ENCODE peak calls at places on chromosomes 11 and 22, in four cellular contexts. S is Peyer's patch, J is psoas muscle, L is fibroblast of lung. N is an unnamed sample. For H3K4me1, the result is how much of the 10 kb centered on the place peaks cover.

GRCh38 chr11:93288079-93288478 is 42.5 kb upstream of the DEUP1 start:
- DNase-seq in L (no peak), J (no peak), S (no peak), N (no peak)

GRCh38 chr11:116993599-116993998 is 104.6 kb downstream of the SIK3 start:
- DNase-seq in J (no peak), S (no peak), L (peak), N (no peak)

GRCh38 chr11:43643898-43644625 is 36.5 kb upstream of the HSD17B12 start:
- DNase-seq in S (peak), J (peak), L (peak), N (peak)

GRCh38 chr22:19664951-19665783 is 49.1 kb upstream of the SEPTIN5 start:
- DNase-seq in S (no peak), J (no peak), L (no peak), N (no peak)

GRCh38 chr11:36945384-36945783 is 347.3 kb upstream of the RAG2 start:
- DNase-seq in J (no peak), S (no peak), L (peak), N (no peak)

GRCh38 chr11:83827940-83828554 is 541.9 kb upstream of the CCDC90B start:
- DNase-seq in L (peak), S (no peak), J (no peak), N (no peak)

GRCh38 chr11:38060930-38061329 is 1462.9 kb upstream of the RAG2 start:
- DNase-seq in S (no peak), J (no peak), L (no peak), N (no peak)

GRCh38 chr11:94473177-94473799 is 20.4 kb downstream of the MRE11 start:
- DNase-seq in S (no peak), J (no peak), L (no peak), N (no peak)

GRCh38 chr11:81004576-81004975 is 1563.7 kb upstream of the TENM4 start:
- DNase-seq in J (no peak), S (no peak), L (no peak), N (no peak)

GRCh38 chr22:36330655-36331305 is 57.0 kb downstream of the MYH9 start:
- DNase-seq in J (no peak), L (peak), S (no peak), N (peak)

GRCh38 chr11:82895437-82896091 is 4.7 kb downstream of the PRCP start:
- DNase-seq in L (no peak), J (no peak), S (peak), N (no peak)

GRCh38 chr11:27183672-27184457 is 143.2 kb downstream of the BBOX1 start:
- DNase-seq in S (peak), L (peak), J (no peak), N (no peak)

GRCh38 chr11:22666700-22667439 is 459 bp downstream of the GAS2 start:
- DNase-seq in J (peak), S (no peak), L (peak), N (no peak)

GRCh38 chr11:72244317-72245231 is 598 bp upstream of the PHOX2A start:
- DNase-seq in L (no peak), J (no peak), S (no peak), N (no peak)

GRCh38 chr22:29031236-29031982 is 30.2 kb downstream of the C22orf31 start:
- DNase-seq in J (peak), L (peak), S (no peak), N (peak)

GRCh38 chr11:43316451-43316850 is 4.7 kb downstream of the API5 start:
- DNase-seq in S (no peak), J (no peak), L (no peak), N (no peak)

GRCh38 chr22:37043828-37044538 is 7.6 kb upstream of the KCTD17 start:
- DNase-seq in L (peak), S (peak), J (peak), N (no peak)

GRCh38 chr11:75777461-75778110 is 9.0 kb downstream of the DGAT2 start:
- DNase-seq in L (no peak), J (no peak), S (no peak), N (no peak)

GRCh38 chr11:78586452-78587046 is 11.9 kb upstream of the NARS2 start:
- DNase-seq in J (no peak), L (peak), S (no peak), N (no peak)

GRCh38 chr22:31104869-31105268 is 2.5 kb downstream of the SELENOM start:
- DNase-seq in J (no peak), S (no peak), L (no peak), N (no peak)

GRCh38 chr11:125401746-125402145 is 94.3 kb downstream of the FEZ1 start:
- DNase-seq in S (no peak), J (peak), L (peak), N (no peak)

GRCh38 chr11:17543574-17544180 is 539 bp downstream of the USH1C start:
- DNase-seq in J (no peak), L (no peak), S (no peak), N (no peak)

GRCh38 chr11:122791836-122792235 is 46.5 kb upstream of the CRTAM start:
- DNase-seq in J (no peak), L (peak), S (no peak), N (no peak)

GRCh38 chr11:128956401-128957203 is 13.9 kb upstream of the TP53AIP1 start:
- DNase-seq in L (peak), J (no peak), S (no peak), N (no peak)

GRCh38 chr11:96342131-96342970 is 644 bp downstream of the MAML2 start:
- DNase-seq in J (no peak), L (peak), S (no peak), N (no peak)

GRCh38 chr11:109519253-109519652 is 97.3 kb downstream of the C11orf87 start:
- DNase-seq in S (no peak), J (no peak), L (no peak), N (no peak)

GRCh38 chr22:41524809-41525449 is 19.3 kb downstream of the POLR3H start:
- DNase-seq in L (no peak), S (peak), J (peak), N (no peak)

GRCh38 chr11:44818110-44818509 is 91.3 kb downstream of the TSPAN18 start:
- DNase-seq in J (no peak), L (no peak), S (no peak), N (no peak)

GRCh38 chr22:27880778-27881394 is 38.2 kb downstream of the PITPNB start:
- DNase-seq in S (no peak), L (peak), J (no peak), N (no peak)

GRCh38 chr11:104164028-104164520 is at the start of gene PDGFD:
- DNase-seq in J (peak), L (peak), S (peak), N (peak)

GRCh38 chr11:65658174-65659021 is 4.3 kb downstream of the RELA start:
- DNase-seq in L (no peak), J (no peak), S (no peak), N (no peak)

GRCh38 chr22:30871391-30872281 is 96.9 kb downstream of the MORC2 start:
- DNase-seq in S (no peak), L (no peak), J (no peak), N (no peak)

GRCh38 chr11:86511086-86511551 is 136.4 kb downstream of the CCDC81 start:
- DNase-seq in L (peak), J (no peak), S (no peak), N (no peak)

GRCh38 chr11:36577859-36578258 is 10.1 kb downstream of the RAG1 start:
- DNase-seq in S (no peak), J (no peak), L (no peak), N (no peak)

GRCh38 chr11:126150256-126150655 is 61.2 kb downstream of the RPUSD4 start:
- DNase-seq in S (no peak), J (no peak), L (no peak), N (no peak)

GRCh38 chr11:79371152-79371551 is 69.7 kb downstream of the TENM4 start:
- DNase-seq in L (no peak), S (no peak), J (no peak), N (no peak)

GRCh38 chr11:86469491-86470388 is 95.1 kb downstream of the CCDC81 start:
- DNase-seq in L (no peak), S (no peak), J (peak), N (no peak)

GRCh38 chr11:70522613-70523311 is 124.4 kb downstream of the CTTN start:
- DNase-seq in L (no peak), S (no peak), J (no peak), N (no peak)
- H3K4me1 ChIP-seq in L (under half), S (under half), J (under half), N (under half)

GRCh38 chr11:124193221-124193945 is 10.2 kb downstream of the OR10D3 start:
- DNase-seq in J (no peak), L (peak), S (no peak), N (no peak)

GRCh38 chr11:124195419-124195734 is 12.2 kb downstream of the OR10D3 start:
- DNase-seq in L (no peak), S (no peak), J (no peak), N (no peak)

GRCh38 chr11:124194696-124195418 is 11.7 kb downstream of the OR10D3 start:
- DNase-seq in J (no peak), S (no peak), L (peak), N (peak)

GRCh38 chr11:124197999-124198398 is 14.9 kb downstream of the OR10D3 start:
- DNase-seq in L (no peak), J (no peak), S (no peak), N (no peak)

DNA sequence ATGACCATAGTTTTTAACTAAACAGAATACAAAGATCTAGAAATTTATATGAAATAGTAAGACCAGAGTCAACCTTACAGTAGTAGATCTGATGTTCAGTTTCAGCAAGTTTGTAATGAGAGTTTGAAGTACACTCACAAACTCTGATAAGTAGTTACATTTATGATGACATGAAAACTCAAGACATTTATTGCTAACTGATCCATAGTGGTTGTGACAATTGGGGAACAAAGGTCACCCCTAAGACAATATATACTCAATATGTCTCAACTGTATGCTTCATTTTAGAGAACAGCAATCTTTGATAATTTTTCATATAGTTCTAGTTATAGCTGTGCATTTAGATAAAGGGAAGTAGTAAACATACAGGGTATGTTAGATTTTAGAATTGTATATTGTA is 11.1 kb downstream of the OR10D3 start:
- DNase-seq in S (no peak), L (no peak), J (no peak), N (no peak)
- H3K27ac ChIP-seq in S (peak), L (no peak), J (no peak), N (peak)

DNA sequence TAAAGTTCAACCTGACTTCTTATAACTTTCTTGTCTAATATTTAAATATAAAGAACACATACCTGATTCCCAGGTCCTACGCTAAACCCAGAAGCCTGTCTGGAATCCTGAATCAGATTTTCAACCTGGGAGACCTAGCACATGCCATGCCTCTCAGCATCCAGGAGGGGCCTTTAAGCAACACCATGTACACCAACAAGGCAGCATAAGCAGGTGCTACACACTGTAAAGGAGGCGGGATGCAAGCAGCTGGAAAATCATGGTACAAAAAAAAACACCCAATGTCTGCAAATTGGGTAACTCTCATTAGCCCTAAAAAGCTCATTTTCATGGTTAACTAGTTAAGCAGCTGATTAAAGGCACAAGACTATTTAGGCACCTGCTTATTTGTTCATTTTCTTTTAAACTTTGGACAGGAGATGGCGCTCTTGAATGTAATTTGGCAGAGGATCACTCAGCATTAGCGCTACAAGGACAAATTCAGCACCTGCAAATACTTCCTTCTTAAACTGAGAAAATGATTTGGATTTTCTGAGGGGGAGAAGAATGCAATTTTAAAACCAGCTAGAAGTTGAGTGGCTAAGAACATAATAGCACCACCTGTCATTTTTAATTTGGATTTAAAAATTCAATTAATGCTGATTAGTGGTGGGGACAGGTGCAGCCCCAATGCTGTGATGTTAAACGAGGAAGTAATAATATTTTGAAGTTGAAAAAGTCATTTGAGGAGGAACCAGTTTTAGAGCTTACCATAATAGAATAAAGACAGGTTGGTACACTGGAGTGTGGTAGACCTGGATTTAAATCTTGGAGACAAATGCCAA is 104.0 kb downstream of the FAR1 start:
- DNase-seq in J (no peak), L (peak), S (no peak), N (no peak)
- TF ChIP-seq CTCF in J (peak), L (peak), S (peak), N (peak)

DNA sequence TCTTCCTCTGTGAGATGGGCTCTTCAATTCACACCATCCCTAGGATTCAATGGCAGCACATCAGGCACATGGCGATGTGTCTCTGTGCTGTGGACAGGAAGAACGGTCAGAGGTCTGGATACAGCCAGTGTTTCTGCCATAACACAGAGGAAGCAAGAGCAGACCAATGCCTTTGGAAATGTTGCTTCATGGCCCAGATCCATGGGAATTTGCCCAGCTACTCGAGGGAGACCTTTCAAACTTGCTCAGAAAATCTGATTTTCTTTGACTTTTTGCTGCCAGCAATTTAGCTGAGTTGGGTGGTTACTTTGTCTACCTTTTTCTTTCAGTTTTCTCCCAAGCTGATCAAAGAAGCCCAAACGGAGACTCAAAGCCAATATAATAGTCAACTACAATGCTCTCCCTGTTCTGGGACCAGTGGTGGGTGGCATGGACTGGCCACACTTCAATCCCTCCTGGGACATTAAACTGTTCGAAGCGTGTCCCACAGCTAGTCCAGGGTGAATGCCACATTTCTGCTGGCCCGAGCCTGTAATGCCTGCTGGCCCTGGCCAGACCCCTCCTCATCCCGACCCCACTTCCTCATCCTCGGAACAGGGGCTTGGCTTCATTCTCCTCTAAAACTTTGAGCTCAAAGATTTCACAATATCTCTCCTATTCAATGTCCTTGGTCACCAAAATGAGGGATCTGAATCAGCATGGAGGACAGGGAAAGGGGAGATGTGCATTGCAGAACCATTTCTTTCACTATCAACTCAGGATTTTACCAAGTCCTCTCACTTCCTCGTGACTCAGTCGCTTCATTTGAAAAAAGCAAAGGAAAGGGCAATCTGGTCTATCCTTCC is 93.3 kb downstream of the ABTB2 start:
- DNase-seq in J (no peak), S (no peak), L (no peak), N (no peak)
- H3K4me1 ChIP-seq in J (under half), S (under half), L (under half), N (under half)

GRCh38 chr11:46497498-46497897 is 96.3 kb downstream of the AMBRA1 start:
- DNase-seq in J (no peak), S (no peak), L (no peak), N (no peak)

GRCh38 chr11:46490576-46491100 is 99.1 kb upstream of the CHRM4 start:
- DNase-seq in L (no peak), S (no peak), J (no peak), N (no peak)

GRCh38 chr11:46492540-46492939 is 101.0 kb upstream of the CHRM4 start:
- DNase-seq in J (no peak), S (no peak), L (peak), N (no peak)

GRCh38 chr11:46491661-46492331 is 100.2 kb upstream of the CHRM4 start:
- DNase-seq in J (no peak), L (peak), S (no peak), N (no peak)

GRCh38 chr11:46493786-46494185 is 100.0 kb downstream of the AMBRA1 start:
- DNase-seq in S (no peak), J (no peak), L (peak), N (no peak)
- H3K27ac ChIP-seq in S (peak), J (no peak), L (no peak), N (no peak)

GRCh38 chr11:134275188-134275533 is 1.0 kb upstream of the GLB1L3 start:
- DNase-seq in L (no peak), S (no peak), J (no peak), N (no peak)

GRCh38 chr11:134273317-134273712 is 2.9 kb upstream of the GLB1L3 start:
- DNase-seq in J (no peak), S (no peak), L (no peak), N (no peak)

GRCh38 chr11:134276396-134277175 is 407 bp downstream of the GLB1L3 start:
- DNase-seq in S (no peak), J (no peak), L (no peak), N (no peak)

GRCh38 chr11:134277176-134278001 is 1.2 kb downstream of the GLB1L3 start:
- DNase-seq in S (no peak), L (no peak), J (no peak), N (no peak)

DNA sequence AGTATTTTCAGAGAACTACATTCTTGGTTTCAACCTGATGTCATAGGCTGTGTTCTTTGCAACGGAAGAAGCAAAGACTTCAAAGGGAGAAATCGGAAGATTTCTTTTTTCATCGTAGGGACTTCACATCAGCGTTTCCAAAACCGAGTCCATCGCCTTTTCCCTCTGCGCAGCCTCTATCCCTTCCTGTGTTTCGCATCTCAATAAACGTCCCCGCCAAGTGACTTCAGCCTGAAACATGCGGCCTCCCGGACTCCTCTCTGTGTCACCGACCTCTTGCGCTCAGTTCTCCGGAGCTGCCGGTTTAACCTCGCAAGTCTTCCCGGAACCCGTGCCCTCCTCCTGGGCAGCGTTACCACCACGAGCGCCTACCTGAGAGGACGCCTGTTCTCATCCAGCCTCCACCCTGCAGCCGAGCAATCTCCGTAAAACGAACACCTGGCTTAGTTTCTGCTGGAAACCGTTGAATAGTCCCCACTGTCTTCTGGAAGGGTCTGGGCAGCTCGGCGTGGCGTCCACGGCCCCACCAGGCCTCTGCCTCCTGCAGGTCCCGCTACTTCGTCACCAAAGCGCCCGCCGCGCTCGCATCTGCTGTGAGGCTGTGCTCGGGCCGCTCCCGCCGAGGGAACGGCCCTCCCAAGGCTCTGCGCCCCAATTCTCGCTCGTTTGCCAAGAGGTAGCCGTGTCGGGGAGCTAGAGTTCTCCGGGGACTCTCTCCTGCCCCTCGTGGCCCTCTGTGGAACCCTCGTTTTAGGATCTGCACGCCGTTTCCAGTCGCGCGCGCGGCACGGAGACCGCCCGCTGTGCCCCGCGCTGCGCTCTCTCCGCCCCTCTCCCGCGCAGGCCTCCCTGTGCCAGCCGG is at the start of gene GLB1L3:
- DNase-seq in J (no peak), S (peak), L (peak), N (no peak)
- TF ChIP-seq CTCF in J (no peak), S (peak), L (peak), N (no peak)

GRCh38 chr22:40479887-40480538 is 109.6 kb downstream of the SGSM3 start:
- DNase-seq in L (peak), J (no peak), S (no peak), N (no peak)

GRCh38 chr22:40480996-40481395 is 110.6 kb downstream of the SGSM3 start:
- DNase-seq in S (no peak), J (no peak), L (no peak), N (no peak)

GRCh38 chr22:40484906-40485660 is 114.7 kb downstream of the SGSM3 start:
- DNase-seq in S (no peak), L (peak), J (no peak), N (no peak)

GRCh38 chr22:40482391-40482790 is 112.0 kb downstream of the SGSM3 start:
- DNase-seq in S (no peak), J (no peak), L (no peak), N (no peak)

DNA sequence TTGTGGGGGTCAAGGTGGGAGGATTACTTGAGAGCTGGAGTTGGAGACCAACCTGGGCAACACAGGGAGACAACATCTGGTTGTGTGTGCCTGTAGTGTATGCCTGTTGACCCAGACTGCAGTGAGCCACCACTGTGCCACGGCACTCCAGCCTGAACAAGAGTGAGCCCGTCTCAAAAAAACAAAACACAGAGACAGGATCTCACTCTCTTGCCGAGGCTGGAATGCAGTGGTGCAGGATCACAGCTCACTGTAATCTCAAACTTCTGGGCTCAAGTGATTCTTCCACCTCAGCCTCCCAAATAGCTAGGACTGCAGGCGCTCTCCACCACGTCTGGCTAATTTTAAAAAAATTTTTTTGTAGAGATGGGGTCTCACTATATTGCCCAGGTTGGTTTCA is 112.5 kb downstream of the SGSM3 start:
- DNase-seq in L (no peak), J (no peak), S (no peak), N (no peak)
- H3K4me1 ChIP-seq in L (under half), J (half or more), S (under half), N (under half)